ENCODE peak calls at places on chromosomes 7 and 10, in six cellular contexts. M is effector memory CD4-positive, alpha-beta T cell; N is right lobe of liver; L is left lung; T is left ventricle myocardium inferior; P is heart right ventricle. Y is an unnamed sample.

GRCh38 chr7:90488220-90488619 is 18.8 kb downstream of the PTTG1IP2 start:
- DNase-seq in M (no peak), T (no peak), P (no peak), N (no peak), L (no peak), Y (no peak)

GRCh38 chr7:78178319-78178718 is 379.7 kb downstream of the PHTF2 start:
- DNase-seq in T (no peak), P (no peak), M (no peak), N (no peak), L (no peak), Y (no peak)

GRCh38 chr7:77989981-77990566 is 191.5 kb downstream of the PHTF2 start:
- DNase-seq in P (no peak), T (no peak), L (no peak), N (no peak), M (no peak), Y (no peak)

GRCh38 chr7:2116086-2116810 is 116.5 kb downstream of the MAD1L1 start:
- DNase-seq in N (no peak), L (no peak), P (peak; percentile 46), T (peak; percentile 36), M (no peak), Y (no peak)

GRCh38 chr10:118259288-118259906 is 82.7 kb downstream of the FAM204A start:
- DNase-seq in P (no peak), L (no peak), M (no peak), T (no peak), N (no peak), Y (peak; percentile 4)

GRCh38 chr10:128055061-128055868 is 71.0 kb downstream of the MKI67 start:
- DNase-seq in N (no peak), L (peak; percentile 19), M (no peak), P (no peak), T (no peak), Y (no peak)

GRCh38 chr7:74523015-74523414 is 69.3 kb downstream of the GTF2IRD1 start:
- DNase-seq in P (no peak), T (no peak), L (no peak), N (no peak), M (no peak), Y (no peak)

GRCh38 chr7:55509322-55509721 is 63.0 kb downstream of the VOPP1 start:
- DNase-seq in T (no peak), L (no peak), M (no peak), N (no peak), P (no peak), Y (no peak)

GRCh38 chr7:8434290-8435002 is 1.0 kb downstream of the NXPH1 start:
- DNase-seq in N (no peak), M (no peak), T (no peak), P (no peak), L (no peak), Y (no peak)

GRCh38 chr10:73480158-73480557 is 15.7 kb downstream of the PPP3CB start:
- DNase-seq in T (no peak), N (no peak), M (no peak), L (no peak), P (no peak), Y (no peak)

GRCh38 chr7:33237034-33237433 is 107.7 kb downstream of the BBS9 start:
- DNase-seq in P (no peak), N (no peak), M (no peak), L (no peak), T (no peak), Y (no peak)

GRCh38 chr7:3003936-3004335 is 39.7 kb downstream of the CARD11 start:
- DNase-seq in M (no peak), N (no peak), T (no peak), L (no peak), P (no peak), Y (no peak)

GRCh38 chr10:86941426-86941825 is 16.0 kb downstream of the MMRN2 start:
- DNase-seq in P (no peak), M (no peak), T (no peak), L (no peak), N (no peak), Y (no peak)

GRCh38 chr7:100157069-100157333 is 1.5 kb downstream of the TRAPPC14 start:
- DNase-seq in M (no peak), T (no peak), P (no peak), N (no peak), L (no peak), Y (no peak)

GRCh38 chr7:36207451-36208291 is 54.6 kb downstream of the EEPD1 start:
- DNase-seq in T (peak; percentile 54), M (peak; percentile 59), L (peak; percentile 74), P (peak; percentile 57), N (peak; percentile 59), Y (no peak)

GRCh38 chr7:32415936-32416335 is 74.2 kb downstream of the LSM5 start:
- DNase-seq in L (no peak), M (no peak), P (no peak), T (no peak), N (no peak), Y (no peak)

GRCh38 chr10:114053946-114054345 is 10.3 kb downstream of the ADRB1 start:
- DNase-seq in M (no peak), P (no peak), L (no peak), T (no peak), N (no peak), Y (no peak)

GRCh38 chr7:73937014-73937413 is 76.1 kb downstream of the TMEM270 start:
- DNase-seq in L (no peak), T (no peak), M (no peak), P (no peak), N (no peak), Y (no peak)

GRCh38 chr10:124053971-124054370 is 39.4 kb downstream of the CHST15 start:
- DNase-seq in P (no peak), M (no peak), L (no peak), N (no peak), T (no peak), Y (no peak)

GRCh38 chr10:113303747-113304146 is 249.1 kb upstream of the HABP2 start:
- DNase-seq in M (no peak), L (no peak), P (no peak), N (no peak), T (no peak), Y (no peak)

GRCh38 chr10:124650820-124651401 is 93.3 kb downstream of the FAM53B start:
- DNase-seq in P (peak; percentile 16), L (no peak), T (no peak), N (no peak), M (peak; percentile 73), Y (no peak)

GRCh38 chr10:58894929-58895328 is 281.5 kb upstream of the PHYHIPL start:
- DNase-seq in M (no peak), T (no peak), L (no peak), N (no peak), P (no peak), Y (no peak)

GRCh38 chr7:139430443-139430842 is 53.0 kb downstream of the KLRG2 start:
- DNase-seq in P (no peak), T (no peak), N (no peak), M (no peak), L (no peak), Y (no peak)

GRCh38 chr10:111106081-111106480 is 29.3 kb downstream of the ADRA2A start:
- DNase-seq in P (no peak), T (no peak), M (no peak), N (no peak), L (no peak), Y (no peak)

GRCh38 chr10:97025613-97026242 is 160.0 kb downstream of the SLIT1 start:
- DNase-seq in P (no peak), N (no peak), L (no peak), T (no peak), M (peak; percentile 2), Y (peak; percentile 66)

GRCh38 chr10:125038637-125039036 is 96.7 kb downstream of the ZRANB1 start:
- DNase-seq in M (no peak), L (peak; percentile 71), P (peak; percentile 65), N (no peak), T (peak; percentile 60), Y (no peak)

GRCh38 chr10:15789793-15790525 is 70.2 kb upstream of the ITGA8 start:
- DNase-seq in P (no peak), M (no peak), T (no peak), N (no peak), L (no peak), Y (no peak)

GRCh38 chr10:59877191-59877671 is 29.1 kb downstream of the CCDC6 start:
- DNase-seq in L (no peak), T (no peak), P (no peak), N (no peak), M (no peak), Y (no peak)

DNA sequence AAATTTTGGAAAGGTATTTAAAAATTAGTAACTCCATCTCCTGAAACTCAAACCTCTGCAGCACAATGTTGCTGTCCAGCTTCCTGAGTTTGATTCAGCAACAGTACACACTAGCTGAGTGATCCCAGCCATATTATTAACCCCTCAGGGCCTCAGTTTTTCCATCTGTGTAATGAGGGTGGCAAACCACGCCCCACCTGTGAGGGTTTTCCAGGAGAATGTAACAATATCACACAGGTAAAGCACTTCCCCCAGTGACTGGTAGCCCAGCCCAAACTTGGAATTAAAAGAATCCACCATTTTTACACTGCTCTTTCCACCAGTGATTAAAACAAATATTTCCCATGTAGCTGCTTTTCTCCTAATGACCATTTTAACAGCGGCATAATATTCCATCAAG is 122.4 kb downstream of the SORBS1 start:
- DNase-seq in L (no peak), M (no peak), P (no peak), T (no peak), N (no peak), Y (no peak)
- H3K27ac ChIP-seq in L (no peak overlapping the region), M (no peak overlapping the region), P (no peak overlapping the region), T (peak overlapping the region; percentile 92), N (no peak overlapping the region), Y (no peak overlapping the region)

GRCh38 chr10:98407744-98408241 is 7.2 kb downstream of the PYROXD2 start:
- DNase-seq in L (peak; percentile 14), N (no peak), T (no peak), M (no peak), P (no peak), Y (no peak)
- H3K27ac ChIP-seq in L (no peak overlapping the region), N (no peak overlapping the region), T (no peak overlapping the region), M (no peak overlapping the region), P (no peak overlapping the region), Y (no peak overlapping the region)

GRCh38 chr7:101913247-101913721 is 95.9 kb downstream of the CUX1 start:
- DNase-seq in P (no peak), T (no peak), L (no peak), M (no peak), N (no peak), Y (no peak)
- H3K27ac ChIP-seq in P (peak overlapping the region; percentile 77), T (peak overlapping the region; percentile 87), L (peak overlapping the region; percentile 26), M (no peak overlapping the region), N (peak overlapping the region; percentile 64), Y (no peak overlapping the region)

DNA sequence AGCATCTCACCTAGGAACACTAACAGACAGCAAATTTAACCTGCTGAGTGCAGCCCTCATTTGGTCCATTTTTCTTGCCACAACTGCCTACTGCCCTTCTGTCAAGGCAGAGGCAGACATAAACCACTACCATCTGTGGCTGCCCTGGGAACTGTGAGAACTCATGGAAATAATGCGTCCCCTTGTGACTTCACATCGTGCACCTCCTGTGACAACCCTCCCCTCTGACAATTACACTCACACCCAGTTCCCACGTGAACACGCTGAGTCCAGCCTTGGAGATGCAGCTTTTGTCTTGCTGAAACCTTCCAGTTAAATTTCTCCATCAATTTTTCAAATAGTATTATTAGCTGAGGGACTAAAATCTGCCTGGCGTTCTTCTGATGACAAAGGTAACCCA is 193.1 kb upstream of the KLF14 start:
- DNase-seq in L (no peak), M (no peak), P (no peak), N (no peak), T (no peak), Y (no peak)
- H3K27ac ChIP-seq in L (no peak overlapping the region), M (peak overlapping the region; percentile 58), P (no peak overlapping the region), N (no peak overlapping the region), T (no peak overlapping the region), Y (no peak overlapping the region)

Y was measured in pancreas.